ENCODE peak calls at places on chromosomes 4 and X, in six cellular contexts. H is MM.1S, F is neural progenitor cell, B is GM23338, O is PC-3, K is HCT116. P is an unnamed sample.

GRCh38 chr4:53321151-53321987 is 44.5 kb downstream of the SCFD2 start:
- DNase-seq in H (no peak), F (no peak), B (peak), O (peak), K (peak), P (no peak)

GRCh38 chr4:138707746-138708145 is 307.8 kb upstream of the NOCT start:
- DNase-seq in H (no peak), F (no peak), B (no peak), O (no peak), K (no peak), P (no peak)

GRCh38 chr4:80016506-80016905 is 56.5 kb downstream of the ANTXR2 start:
- DNase-seq in H (no peak), F (no peak), B (no peak), O (no peak), K (no peak), P (no peak)

GRCh38 chr4:119861731-119862130 is 204.9 kb downstream of the MAD2L1 start:
- DNase-seq in H (no peak), F (no peak), B (no peak), O (no peak), K (no peak), P (no peak)

GRCh38 chr4:11497972-11498371 is 69.3 kb upstream of the HS3ST1 start:
- DNase-seq in H (no peak), F (no peak), B (peak), O (peak), K (peak), P (no peak)

GRCh38 chr4:178894126-178894525 is 1451.9 kb upstream of the AGA start:
- DNase-seq in H (no peak), F (no peak), B (no peak), O (no peak), K (no peak), P (no peak)

GRCh38 chr4:154578919-154579318 is 11.6 kb downstream of the FGA start:
- DNase-seq in H (no peak), F (no peak), B (no peak), O (peak), K (no peak), P (no peak)

GRCh38 chr4:142846105-142846728 is at the start of gene INPP4B:
- DNase-seq in H (peak), F (peak), B (peak), O (peak), K (peak), P (no peak)

GRCh38 chr4:73181231-73181630 is 77.4 kb downstream of the ANKRD17 start:
- DNase-seq in H (no peak), F (no peak), B (no peak), O (no peak), K (no peak), P (peak)

GRCh38 chr4:54082168-54082567 is 17.8 kb upstream of the CHIC2 start:
- DNase-seq in H (no peak), F (no peak), B (no peak), O (peak), K (peak), P (no peak)

GRCh38 chrX:31071262-31071661 is 579 bp downstream of the FTHL17 start:
- DNase-seq in H (no peak), F (no peak), B (no peak), O (no peak), K (no peak), P (no peak)

GRCh38 chr4:30429813-30430466 is 290.2 kb upstream of the PCDH7 start:
- DNase-seq in H (no peak), F (no peak), B (no peak), O (peak), K (peak), P (no peak)

GRCh38 chr4:148353571-148353970 is 88.6 kb downstream of the NR3C2 start:
- DNase-seq in H (no peak), F (no peak), B (no peak), O (no peak), K (no peak), P (no peak)

GRCh38 chr4:119310826-119311225 is 11.1 kb downstream of the FABP2 start:
- DNase-seq in H (no peak), F (no peak), B (no peak), O (no peak), K (no peak), P (no peak)

GRCh38 chr4:6768539-6768905 is 14.0 kb upstream of the KIAA0232 start:
- DNase-seq in H (no peak), F (no peak), B (no peak), O (peak), K (no peak), P (no peak)

GRCh38 chrX:2145672-2146412 is 354.9 kb downstream of the DHRSX start:
- DNase-seq in H (no peak), F (no peak), B (no peak), O (no peak), K (no peak), P (no peak)

GRCh38 chr4:153785830-153786721 is 2.8 kb downstream of the SFRP2 start:
- DNase-seq in H (peak), F (peak), B (peak), O (peak), K (peak), P (peak)

GRCh38 chr4:142373610-142374009 is 472.5 kb downstream of the INPP4B start:
- DNase-seq in H (no peak), F (no peak), B (no peak), O (peak), K (no peak), P (no peak)

GRCh38 chr4:142475663-142476062 is 370.4 kb downstream of the INPP4B start:
- DNase-seq in H (no peak), F (no peak), B (no peak), O (peak), K (no peak), P (no peak)

GRCh38 chr4:4875147-4875546 is 15.7 kb downstream of the MSX1 start:
- DNase-seq in H (no peak), F (peak), B (no peak), O (no peak), K (no peak), P (no peak)

GRCh38 chrX:152632445-152633097 is 5.1 kb upstream of the GABRQ start:
- DNase-seq in H (peak), F (peak), B (peak), O (peak), K (peak), P (peak)

GRCh38 chr4:141011799-141012377 is 121.4 kb downstream of the RNF150 start:
- DNase-seq in H (no peak), F (no peak), B (no peak), O (no peak), K (no peak), P (no peak)

DNA sequence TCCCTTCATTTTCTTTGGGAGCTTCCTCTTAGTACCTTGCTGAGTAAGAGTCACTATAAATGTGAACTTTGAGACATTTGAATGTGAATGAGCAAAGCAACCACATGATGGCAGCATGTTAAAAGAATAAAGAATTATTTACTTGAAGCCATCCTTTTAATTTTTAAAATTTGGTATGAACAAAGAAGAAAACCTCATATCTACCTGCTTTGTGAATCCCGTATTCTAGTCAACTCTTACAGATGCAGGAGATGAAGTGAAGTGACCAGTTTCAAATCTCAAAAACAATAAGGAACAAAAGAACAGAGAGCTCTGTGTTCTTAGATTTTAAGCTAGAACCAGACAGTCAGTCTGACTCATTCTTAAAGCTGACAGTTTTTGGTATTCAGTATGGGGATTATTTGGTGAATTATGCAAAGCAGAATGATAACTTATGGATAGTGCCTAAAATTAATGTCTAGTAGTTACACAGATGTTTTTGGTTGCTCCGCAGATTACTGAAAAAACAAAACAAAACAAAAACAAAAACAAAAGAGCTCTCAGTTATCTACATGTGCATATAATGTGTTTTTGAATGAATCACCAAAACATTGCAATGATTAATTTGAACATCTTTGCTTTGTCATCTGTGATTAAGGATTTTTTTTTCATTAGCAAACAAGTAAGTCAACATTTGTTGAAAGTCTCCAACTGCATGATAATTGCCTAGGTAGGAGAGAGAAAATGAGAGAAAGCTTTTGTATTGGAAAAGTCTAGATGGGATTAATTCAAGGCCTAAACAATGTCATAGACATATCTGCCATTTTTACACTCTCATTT is 48.2 kb upstream of the H2AZ1 start:
- DNase-seq in H (peak), F (peak), B (peak), O (peak), K (peak), P (peak)
- TF ChIP-seq CTCF in H (peak), F (peak), B (peak), O (peak), K (peak), P (peak)

DNA sequence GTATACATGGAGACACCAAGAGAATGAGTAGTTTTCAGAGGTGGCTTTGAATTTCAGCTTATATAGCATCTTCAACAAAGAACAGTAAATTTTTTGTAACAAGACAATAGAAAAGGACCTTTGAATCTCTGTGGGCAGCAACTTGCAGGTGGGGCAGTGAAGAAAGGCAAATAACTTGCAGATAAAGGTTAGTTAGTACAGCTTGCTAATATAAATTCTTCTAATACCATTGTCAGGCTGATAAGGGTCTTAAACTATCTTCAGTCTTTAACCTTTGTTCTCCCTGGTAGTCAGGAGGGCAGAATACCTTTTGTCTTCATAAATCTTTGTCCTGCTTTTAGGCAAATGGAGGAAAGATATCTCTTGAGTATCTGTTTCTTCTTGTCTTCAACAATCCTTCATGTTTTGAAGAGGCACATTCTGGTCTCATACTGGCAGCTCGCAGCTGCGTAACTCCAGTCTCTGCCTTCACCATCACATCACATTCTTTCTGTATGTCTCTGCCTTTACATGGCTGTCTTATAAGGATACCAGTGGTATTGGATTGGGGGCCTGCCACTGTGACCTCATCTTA is 16.0 kb downstream of the ANXA3 start:
- DNase-seq in H (no peak), F (no peak), B (no peak), O (no peak), K (no peak), P (no peak)
- H3K27ac ChIP-seq in H (peak), F (no peak), B (peak), O (peak), K (peak), P (no peak)

GRCh38 chr4:169048867-169049266 is 38.8 kb upstream of the CBR4 start:
- DNase-seq in H (no peak), F (no peak), B (no peak), O (no peak), K (no peak), P (no peak)

GRCh38 chr4:169044723-169045447 is 34.8 kb upstream of the CBR4 start:
- DNase-seq in H (no peak), F (no peak), B (no peak), O (no peak), K (no peak), P (no peak)

GRCh38 chr4:169047967-169048366 is 37.9 kb upstream of the CBR4 start:
- DNase-seq in H (no peak), F (no peak), B (no peak), O (no peak), K (no peak), P (no peak)

GRCh38 chr4:169042608-169043007 is 32.6 kb upstream of the CBR4 start:
- DNase-seq in H (no peak), F (no peak), B (no peak), O (no peak), K (no peak), P (no peak)

DNA sequence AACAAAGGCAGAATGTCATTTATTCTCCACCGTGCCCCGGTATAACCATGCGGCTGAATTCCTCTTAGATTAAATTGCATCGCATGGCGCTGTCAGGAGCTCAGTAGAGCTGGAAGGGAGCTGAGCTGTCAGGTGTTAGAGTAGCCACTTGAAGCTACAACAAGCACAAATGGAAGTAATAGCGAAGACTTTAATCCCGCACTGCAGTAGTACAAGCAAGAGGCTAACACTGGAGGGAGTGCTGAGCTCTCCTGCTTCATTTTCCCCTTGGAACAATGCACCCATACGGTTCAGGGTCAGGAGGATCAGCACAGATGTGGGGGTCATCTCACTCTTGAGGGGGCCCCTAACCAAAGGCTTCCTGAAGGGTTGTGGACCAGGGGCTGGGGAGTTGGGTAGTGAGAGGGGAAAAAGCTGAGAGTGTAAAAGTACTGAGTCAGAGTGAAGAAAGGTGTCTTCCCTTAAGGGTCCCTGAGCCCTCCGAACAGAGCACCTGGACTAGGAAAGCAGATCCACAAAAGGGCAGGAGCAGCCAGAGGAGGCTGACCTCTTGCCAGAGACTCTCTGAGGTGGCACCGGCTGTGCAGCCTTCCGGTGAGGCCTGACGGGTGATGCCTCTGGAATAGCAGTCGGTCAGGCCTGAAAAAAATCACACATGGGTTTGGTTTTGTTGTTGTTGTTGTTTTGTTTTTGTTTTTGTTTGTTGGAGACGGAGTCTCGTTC is 36.0 kb upstream of the CBR4 start:
- DNase-seq in H (no peak), F (peak), B (peak), O (no peak), K (no peak), P (no peak)
- TF ChIP-seq EZH2phosphoT487 in H (no peak), F (no peak), B (no peak), O (no peak), K (no peak), P (no peak)

DNA sequence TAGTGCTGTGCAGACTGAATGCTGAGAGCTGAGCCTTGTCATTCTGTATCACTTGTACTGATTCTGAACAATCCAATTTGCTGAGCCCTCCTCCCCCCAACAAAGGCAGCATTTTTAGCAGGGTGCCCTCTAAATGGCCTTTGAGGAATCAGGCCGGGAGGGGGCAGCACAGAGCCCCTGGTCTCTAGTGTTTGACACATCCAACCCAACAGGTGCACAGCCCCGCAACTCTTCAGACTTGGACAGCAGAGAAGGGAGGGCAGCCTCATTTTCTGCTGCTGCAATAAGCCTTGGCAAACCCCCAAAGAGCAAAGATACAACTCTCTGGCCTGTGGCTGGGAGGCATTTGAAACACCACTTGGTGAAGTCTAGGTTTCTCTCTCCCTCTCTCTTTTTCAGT is 3.4 kb downstream of the ATP1B4 start:
- DNase-seq in H (peak), F (peak), B (peak), O (peak), K (no peak), P (peak)
- TF ChIP-seq CTCF in H (peak), F (peak), B (peak), O (peak), K (peak), P (peak)

GRCh38 chr4:82373816-82374740 is at the start of gene HNRNPD:
- DNase-seq in H (peak), F (peak), B (peak), O (peak), K (peak), P (peak)

GRCh38 chr4:82367438-82368097 is 6.2 kb downstream of the HNRNPD start:
- DNase-seq in H (no peak), F (no peak), B (no peak), O (no peak), K (no peak), P (no peak)

GRCh38 chr4:82372502-82372873 is 1.3 kb downstream of the HNRNPD start:
- DNase-seq in H (peak), F (peak), B (peak), O (peak), K (no peak), P (peak)

GRCh38 chr4:82372874-82373815 is 646 bp downstream of the HNRNPD start:
- DNase-seq in H (peak), F (peak), B (peak), O (peak), K (peak), P (peak)

DNA sequence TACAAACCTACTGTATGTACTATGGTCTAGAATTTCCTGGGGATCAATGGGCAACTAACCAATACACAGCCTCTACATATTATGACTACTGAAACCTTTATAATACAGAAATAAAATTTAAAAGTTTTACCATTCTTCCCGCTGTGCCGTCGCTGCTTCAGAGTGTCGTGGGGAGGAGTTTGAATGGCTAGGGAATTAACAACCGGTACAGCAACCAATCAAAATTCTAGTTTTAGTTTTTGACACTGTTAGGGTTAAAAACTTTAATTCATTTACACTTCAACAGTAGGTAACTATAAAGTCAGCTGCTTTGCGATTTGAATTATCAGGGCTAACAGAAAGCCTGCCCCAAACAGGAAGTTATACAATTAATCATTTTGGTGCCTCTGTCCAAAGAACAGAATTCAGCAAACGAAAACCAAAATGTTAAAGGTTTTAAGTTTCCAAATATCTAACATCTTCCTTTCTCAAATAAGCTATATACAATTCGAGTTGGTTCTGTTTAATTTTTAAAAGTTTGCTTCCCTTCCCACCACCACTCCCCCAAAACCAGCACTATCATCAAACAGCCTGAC is 2.3 kb downstream of the HNRNPD start:
- DNase-seq in H (no peak), F (no peak), B (peak), O (peak), K (no peak), P (peak)
- H3K27ac ChIP-seq in H (no peak), F (no peak), B (peak), O (no peak), K (peak), P (peak)

GRCh38 chr4:152304220-152304619 is 231.7 kb downstream of the FBXW7 start:
- DNase-seq in H (no peak), F (no peak), B (no peak), O (peak), K (no peak), P (no peak)
- TF ChIP-seq EZH2phosphoT487 in H (no peak), F (no peak), B (no peak), O (no peak), K (no peak), P (no peak)

GRCh38 chr4:177033632-177034031 is 240.9 kb upstream of the VEGFC start:
- DNase-seq in H (no peak), F (no peak), B (no peak), O (no peak), K (no peak), P (no peak)

GRCh38 chr4:177032341-177032740 is 239.6 kb upstream of the VEGFC start:
- DNase-seq in H (no peak), F (no peak), B (no peak), O (no peak), K (no peak), P (no peak)

DNA sequence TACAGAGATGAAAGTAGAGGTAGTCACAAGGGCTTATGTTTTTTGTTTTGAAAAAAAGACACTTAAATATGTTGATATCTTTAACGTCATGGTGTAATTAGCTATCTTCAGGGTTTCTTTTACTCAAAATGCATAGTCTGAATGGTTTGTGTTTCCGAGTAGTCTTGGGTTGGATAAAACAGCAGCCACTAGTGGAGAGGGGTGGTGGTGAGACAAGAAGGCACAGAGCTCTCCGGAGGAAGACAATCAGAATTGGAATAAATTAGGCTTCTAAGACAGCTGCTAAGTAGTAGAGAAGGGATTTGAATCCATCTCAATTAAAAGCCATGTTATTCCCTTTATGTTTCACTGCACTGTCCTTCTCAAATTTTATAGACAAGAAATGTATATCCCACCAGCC is 240.4 kb upstream of the VEGFC start:
- DNase-seq in H (no peak), F (peak), B (peak), O (no peak), K (no peak), P (no peak)
- TF ChIP-seq CTCF in H (no peak), F (peak), B (peak), O (no peak), K (no peak), P (no peak)

DNA sequence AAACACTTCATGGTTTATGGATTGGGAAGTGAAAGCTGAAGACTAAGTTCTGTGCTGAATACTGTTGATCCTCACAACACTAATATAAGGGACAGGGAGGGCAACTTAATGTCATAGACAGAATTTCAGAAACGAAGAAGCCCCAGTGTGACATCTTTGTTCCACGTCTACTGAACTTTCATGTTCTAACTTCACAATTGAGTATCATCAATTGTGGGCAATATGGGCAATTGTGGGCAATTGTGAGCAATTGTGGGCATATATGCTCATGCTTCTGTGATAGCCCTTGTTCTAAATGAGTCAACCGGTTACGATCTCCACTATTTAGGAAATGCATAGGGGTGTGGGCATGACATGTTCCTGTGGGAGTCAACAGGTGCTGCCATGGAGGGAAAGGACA is 33.7 kb downstream of the CYBB start:
- DNase-seq in H (no peak), F (no peak), B (no peak), O (peak), K (no peak), P (no peak)
- H3K27ac ChIP-seq in H (no peak), F (no peak), B (no peak), O (no peak), K (no peak), P (peak)

P was measured in OCI-LY7.